ENCODE peak calls at places on chromosomes 16 and 17, in seven cellular contexts. K is naive thymus-derived CD4-positive, alpha-beta T cell; M is IMR-90; N is cardiac muscle cell; L is tibial artery; T is fibroblast of lung; B is heart left ventricle. F is an unnamed sample.

GRCh38 chr17:60445144-60445543 is 22.9 kb downstream of the CHCT1 start:
- DNase-seq in N (no peak), K (no peak), B (no peak), T (no peak), L (no peak), M (peak), F (no peak)

GRCh38 chr16:72797606-72798005 is 250.3 kb downstream of the ZFHX3 start:
- DNase-seq in M (no peak), L (no peak), N (peak), K (no peak), B (no peak), T (no peak), F (no peak)

GRCh38 chr17:13825526-13826040 is 223.9 kb upstream of the HS3ST3A1 start:
- DNase-seq in T (no peak), K (no peak), L (no peak), N (no peak), M (no peak), B (no peak), F (no peak)

GRCh38 chr17:43888548-43888947 is 18.8 kb downstream of the MPP2 start:
- DNase-seq in L (no peak), K (no peak), T (no peak), N (no peak), B (no peak), M (no peak), F (no peak)

GRCh38 chr16:89711601-89712475 is 8.9 kb downstream of the VPS9D1 start:
- DNase-seq in T (peak), M (peak), K (peak), L (no peak), B (no peak), N (peak), F (no peak)

GRCh38 chr16:3761375-3762079 is 44.2 kb upstream of the TRAP1 start:
- DNase-seq in B (no peak), M (no peak), T (no peak), L (no peak), K (no peak), N (no peak), F (no peak)

GRCh38 chr16:8831450-8832382 is 34.1 kb downstream of the PMM2 start:
- DNase-seq in T (no peak), M (no peak), K (no peak), N (no peak), B (no peak), L (no peak), F (no peak)

GRCh38 chr16:70520612-70521297 is 2.6 kb downstream of the COG4 start:
- DNase-seq in L (no peak), M (peak), B (no peak), K (no peak), N (no peak), T (peak), F (no peak)

GRCh38 chr17:35051183-35051578 is 12.3 kb downstream of the RFFL start:
- DNase-seq in B (no peak), T (no peak), M (no peak), K (peak), L (no peak), N (no peak), F (no peak)

GRCh38 chr16:28597692-28598261 is 927 bp upstream of the SULT1A2 start:
- DNase-seq in N (peak), B (no peak), L (no peak), K (no peak), T (no peak), M (no peak), F (no peak)

GRCh38 chr17:83174859-83175550 is 95.6 kb downstream of the METRNL start:
- DNase-seq in B (no peak), L (no peak), N (no peak), M (no peak), K (no peak), T (no peak), F (no peak)

GRCh38 chr16:35725949-35726348 is 2266.5 kb downstream of the TP53TG3F start:
- DNase-seq in L (no peak), M (no peak), N (no peak), K (no peak), T (no peak), B (no peak), F (no peak)

GRCh38 chr16:23607740-23608139 is 11.6 kb upstream of the NDUFAB1 start:
- DNase-seq in T (no peak), N (no peak), L (no peak), M (peak), B (no peak), K (no peak), F (no peak)

GRCh38 chr17:83008526-83008925 is 70.9 kb upstream of the METRNL start:
- DNase-seq in L (no peak), N (no peak), T (no peak), B (no peak), M (no peak), K (no peak), F (no peak)

GRCh38 chr16:89574681-89575246 is 794 bp upstream of the CPNE7 start:
- DNase-seq in K (peak), N (peak), T (peak), L (no peak), M (peak), B (no peak), F (no peak)

GRCh38 chr16:28157768-28158535 is 53.8 kb downstream of the XPO6 start:
- DNase-seq in N (no peak), L (no peak), T (peak), B (no peak), M (peak), K (no peak), F (no peak)

GRCh38 chr16:85238233-85238647 is 126.0 kb upstream of the CIBAR2 start:
- DNase-seq in N (peak), L (peak), T (peak), B (no peak), K (no peak), M (peak), F (peak)

GRCh38 chr16:53892155-53892554 is 188.2 kb downstream of the FTO start:
- DNase-seq in K (peak), N (peak), B (no peak), M (peak), L (no peak), T (peak), F (no peak)

GRCh38 chr16:84648595-84649510 is 542 bp downstream of the KLHL36 start:
- DNase-seq in K (no peak), T (peak), L (peak), B (peak), N (peak), M (no peak), F (no peak)

GRCh38 chr16:66524601-66525164 is 25.2 kb downstream of the TK2 start:
- DNase-seq in B (no peak), T (no peak), N (no peak), M (no peak), K (no peak), L (no peak), F (no peak)

GRCh38 chr17:67488161-67488560 is 111.1 kb downstream of the PITPNC1 start:
- DNase-seq in K (no peak), N (no peak), B (no peak), M (no peak), L (peak), T (no peak), F (no peak)

DNA sequence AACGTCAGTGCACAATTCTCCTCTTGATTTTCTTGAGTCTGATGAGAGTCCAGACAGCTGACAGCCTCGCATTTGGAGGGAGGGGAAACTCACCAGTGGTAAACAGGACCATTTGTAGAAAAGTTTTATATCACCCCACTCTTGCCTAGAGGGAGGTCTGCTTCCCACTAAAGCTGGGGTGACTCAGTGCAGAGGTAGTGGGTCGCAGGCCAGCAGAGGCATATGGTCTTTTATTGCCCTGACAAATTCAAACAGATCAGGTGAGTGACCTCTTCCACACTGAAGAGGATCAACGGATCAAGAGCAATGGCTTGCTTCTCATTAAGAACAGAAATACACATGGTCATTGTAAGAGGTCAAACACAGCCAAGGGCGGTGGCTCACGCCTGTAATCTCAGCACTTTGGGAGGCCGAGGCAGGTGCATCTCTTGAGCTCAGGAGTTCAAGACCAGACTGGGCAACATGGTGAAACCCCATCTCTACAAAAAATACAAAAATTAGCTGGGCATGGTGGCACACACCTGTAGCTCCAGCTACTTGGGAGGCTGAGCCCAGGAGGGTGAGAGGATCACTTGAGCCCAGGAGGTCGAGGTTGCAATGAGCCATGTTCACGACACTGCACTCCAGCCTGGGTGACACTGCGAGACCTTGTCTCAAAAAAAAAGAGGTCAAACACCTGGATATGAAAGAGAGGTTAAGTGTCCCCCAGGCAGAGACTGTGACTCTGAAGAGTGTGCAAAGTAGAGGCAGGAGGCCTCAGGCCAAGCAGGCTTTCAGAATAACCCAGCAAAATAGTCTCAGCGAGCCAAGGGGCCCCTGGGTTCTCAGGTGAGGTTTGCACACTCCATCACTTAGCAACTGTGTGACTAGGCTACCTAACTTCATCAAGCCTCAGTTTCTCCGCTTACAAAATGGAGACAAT is 56.5 kb upstream of the ERN1 start:
- DNase-seq in L (no peak), B (no peak), T (no peak), N (no peak), M (no peak), K (no peak), F (no peak)
- H3K27ac ChIP-seq in L (peak), B (no peak), T (no peak), N (no peak), M (no peak), K (no peak), F (no peak)

GRCh38 chr17:73740370-73740769 is 96.1 kb upstream of the SDK2 start:
- DNase-seq in K (no peak), N (no peak), M (no peak), T (no peak), L (no peak), B (no peak), F (no peak)

GRCh38 chr17:73743802-73744201 is 99.6 kb upstream of the SDK2 start:
- DNase-seq in K (no peak), B (no peak), T (no peak), L (no peak), N (no peak), M (no peak), F (no peak)

GRCh38 chr17:73746314-73747073 is 102.2 kb upstream of the SDK2 start:
- DNase-seq in K (no peak), M (no peak), L (no peak), B (no peak), N (no peak), T (no peak), F (no peak)

GRCh38 chr17:73744411-73744810 is 100.2 kb upstream of the SDK2 start:
- DNase-seq in N (peak), B (no peak), M (no peak), T (no peak), L (no peak), K (no peak), F (no peak)

GRCh38 chr17:73742915-73743314 is 98.7 kb upstream of the SDK2 start:
- DNase-seq in K (no peak), M (no peak), N (no peak), T (no peak), L (no peak), B (no peak), F (no peak)
- H3K27ac ChIP-seq in K (no peak), M (no peak), N (no peak), T (no peak), L (no peak), B (no peak), F (no peak)

DNA sequence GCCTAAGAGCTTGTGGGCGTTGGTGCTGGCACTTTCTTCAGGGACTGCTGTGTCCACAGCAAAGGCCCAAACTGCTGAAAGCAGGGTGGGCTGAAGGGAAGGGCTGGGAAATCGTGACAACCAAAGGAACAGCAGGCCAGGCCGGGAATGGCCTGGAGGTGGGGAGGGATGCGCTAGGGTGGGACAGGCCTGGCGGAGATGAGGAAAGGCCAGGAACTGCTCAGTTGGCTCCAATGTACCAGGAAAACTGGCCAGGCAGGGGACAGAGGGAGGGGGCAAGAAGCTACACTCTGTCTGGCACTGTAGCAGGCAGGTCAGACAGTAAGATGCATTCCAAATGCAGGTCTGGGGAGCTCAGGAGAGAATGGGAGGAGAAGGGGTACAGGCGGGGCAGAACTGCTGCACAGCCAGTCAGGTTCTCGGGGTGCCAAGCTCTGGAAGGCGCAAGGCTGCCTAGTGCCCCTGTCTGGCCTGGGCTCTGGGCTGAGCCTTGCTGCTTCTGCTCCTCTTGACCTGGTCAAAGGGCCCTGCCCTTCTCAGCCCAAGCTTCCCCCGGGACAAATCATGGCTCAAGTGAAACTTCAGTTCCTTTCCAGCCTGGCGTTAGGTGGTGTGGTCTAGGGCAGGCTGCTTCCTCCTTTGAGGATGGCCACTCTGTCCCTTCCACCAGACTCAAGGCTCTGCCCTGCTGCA is 7.3 kb downstream of the PNMT start:
- DNase-seq in M (no peak), K (no peak), N (no peak), T (no peak), B (peak), L (no peak), F (no peak)
- H3K27ac ChIP-seq in M (no peak), K (peak), N (peak), T (no peak), B (peak), L (peak), F (no peak)

GRCh38 chr17:63702223-63702577 is 2.3 kb upstream of the LIMD2 start:
- DNase-seq in L (peak), T (no peak), M (no peak), K (no peak), B (no peak), N (no peak), F (no peak)

GRCh38 chr17:63702616-63703015 is 2.7 kb upstream of the LIMD2 start:
- DNase-seq in B (no peak), M (no peak), K (no peak), N (no peak), T (no peak), L (peak), F (no peak)

GRCh38 chr17:63703556-63704258 is 3.8 kb upstream of the LIMD2 start:
- DNase-seq in N (no peak), K (no peak), M (no peak), T (no peak), L (peak), B (no peak), F (no peak)

GRCh38 chr17:63704259-63704576 is 4.3 kb upstream of the LIMD2 start:
- DNase-seq in N (no peak), M (no peak), K (no peak), B (no peak), T (no peak), L (no peak), F (no peak)

GRCh38 chr17:63703029-63703428 is 3.1 kb upstream of the LIMD2 start:
- DNase-seq in T (no peak), B (no peak), N (no peak), L (peak), M (no peak), K (no peak), F (no peak)
- H3K27ac ChIP-seq in T (no peak), B (no peak), N (no peak), L (no peak), M (no peak), K (peak), F (no peak)

GRCh38 chr17:63621229-63621683 is 961 bp upstream of the MAP3K3 start:
- DNase-seq in L (no peak), N (no peak), K (no peak), M (no peak), T (no peak), B (no peak), F (no peak)

GRCh38 chr17:63621684-63622570 is at the start of gene MAP3K3:
- DNase-seq in B (peak), L (peak), T (peak), K (peak), M (peak), N (peak), F (peak)

GRCh38 chr17:63626551-63627228 is 4.5 kb downstream of the MAP3K3 start:
- DNase-seq in N (no peak), K (no peak), T (peak), M (peak), L (no peak), B (no peak), F (no peak)

GRCh38 chr17:63622571-63623390 is 564 bp downstream of the MAP3K3 start:
- DNase-seq in M (peak), L (peak), K (no peak), B (peak), T (peak), N (peak), F (no peak)

DNA sequence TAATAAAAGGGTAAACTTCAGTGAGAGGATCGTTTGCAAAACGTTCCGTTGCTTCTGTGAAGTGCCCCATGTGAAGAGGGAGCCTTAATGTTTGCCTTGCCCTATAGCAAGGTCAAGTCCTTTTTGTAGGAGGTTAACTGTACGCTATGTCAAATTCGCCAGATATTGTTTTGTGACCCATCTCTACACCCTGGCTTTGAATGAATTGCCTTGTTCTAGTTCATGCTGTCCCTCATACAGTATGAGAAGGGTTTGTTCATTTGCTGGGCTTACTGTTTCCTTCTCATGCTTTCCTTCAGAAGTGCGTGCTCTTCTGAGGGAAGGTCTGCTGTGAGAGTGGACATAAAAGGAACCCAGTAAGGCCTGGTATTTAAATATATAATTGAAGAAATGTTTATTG is 1.6 kb downstream of the MAP3K3 start:
- DNase-seq in B (no peak), L (no peak), K (no peak), N (no peak), T (no peak), M (no peak), F (no peak)
- H3K27ac ChIP-seq in B (peak), L (peak), K (peak), N (no peak), T (no peak), M (no peak), F (no peak)

DNA sequence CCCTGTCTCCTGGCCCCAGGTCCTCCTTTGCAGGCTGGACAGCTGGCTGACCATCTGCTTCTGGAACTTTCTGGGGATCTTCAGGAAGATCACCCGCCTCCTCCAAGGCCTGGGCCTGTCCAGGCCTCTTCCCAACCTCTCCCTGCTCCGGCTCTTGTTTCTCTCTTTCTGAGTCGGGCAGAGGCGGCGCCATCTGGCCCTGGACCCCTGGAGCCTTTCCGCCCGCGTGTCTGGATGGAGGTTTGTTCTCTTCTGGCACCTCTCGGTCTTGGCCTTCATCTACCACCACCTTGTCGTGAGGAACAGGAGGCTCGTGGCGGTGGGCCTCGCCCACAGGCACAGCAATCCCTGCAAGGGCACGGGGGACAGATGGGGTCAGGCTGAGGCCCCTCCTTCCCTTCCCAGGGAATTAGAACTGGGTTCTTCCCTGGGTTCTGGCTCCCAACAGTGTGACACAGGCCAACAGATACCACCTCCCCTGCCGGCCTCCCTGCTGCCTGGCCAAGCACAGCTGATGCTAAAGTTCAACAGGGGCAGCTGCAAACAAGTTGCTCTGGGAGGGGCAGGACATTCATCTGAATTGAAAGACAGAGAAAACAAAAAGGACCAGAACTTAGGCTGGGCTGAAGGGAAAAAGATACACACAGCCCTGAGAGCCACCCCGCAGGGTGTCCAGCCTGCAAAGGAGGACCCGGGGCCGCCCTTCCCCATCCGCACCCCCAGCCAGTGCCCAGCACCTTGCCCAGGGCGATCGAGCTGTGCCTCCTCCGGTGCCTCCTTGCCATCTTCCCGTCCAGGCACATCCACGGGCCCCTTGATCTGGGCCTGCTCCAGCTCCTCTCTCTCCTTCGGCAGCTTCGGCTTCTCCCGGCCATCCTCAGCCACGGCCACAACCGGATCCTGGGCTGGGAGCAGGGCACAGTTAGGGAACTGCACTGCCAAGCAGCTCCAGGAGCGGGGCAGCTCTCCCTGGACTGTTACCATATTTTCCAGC is 13.5 kb downstream of the NDUFAF8 start:
- DNase-seq in M (no peak), N (no peak), K (no peak), B (no peak), L (no peak), T (no peak), F (no peak)
- H3K27ac ChIP-seq in M (no peak), N (peak), K (no peak), B (no peak), L (no peak), T (no peak), F (no peak)

F was measured in caudate nucleus.